ENCODE peak calls at places on chromosomes 7 and 10, in nine cellular contexts. One of them, this sample, is unnamed.

GRCh38 chr10:17026686-17027485 is 102.7 kb downstream of the CUBN start:
- DNase-seq in foreskin fibroblast: no peak
- DNase-seq in BJ: no peak
- DNase-seq in ovary: no peak
- DNase-seq in lower lobe of right lung: no peak
- DNase-seq in brain microvascular endothelial cell: peak; percentile 80
- DNase-seq in cardiac muscle cell: no peak
- DNase-seq in fibroblast of villous mesenchyme: no peak
- DNase-seq in GM12865: peak; percentile 77
- DNase-seq in this sample: no peak

GRCh38 chr7:81648716-81649115 is 121.1 kb downstream of the HGF start:
- DNase-seq in cardiac muscle cell: no peak
- DNase-seq in BJ: no peak
- DNase-seq in ovary: no peak
- DNase-seq in lower lobe of right lung: no peak
- DNase-seq in foreskin fibroblast: no peak
- DNase-seq in GM12865: no peak
- DNase-seq in brain microvascular endothelial cell: no peak
- DNase-seq in fibroblast of villous mesenchyme: no peak
- DNase-seq in this sample: no peak

GRCh38 chr7:66523409-66523808 is 105.3 kb upstream of the KCTD7 start:
- DNase-seq in cardiac muscle cell: no peak
- DNase-seq in lower lobe of right lung: no peak
- DNase-seq in foreskin fibroblast: no peak
- DNase-seq in GM12865: no peak
- DNase-seq in fibroblast of villous mesenchyme: no peak
- DNase-seq in ovary: no peak
- DNase-seq in brain microvascular endothelial cell: no peak
- DNase-seq in BJ: no peak
- DNase-seq in this sample: no peak

GRCh38 chr10:36725581-36726520 is 399.5 kb upstream of the ANKRD30A start:
- DNase-seq in foreskin fibroblast: no peak
- DNase-seq in brain microvascular endothelial cell: peak; percentile 76
- DNase-seq in cardiac muscle cell: peak; percentile 73
- DNase-seq in GM12865: no peak
- DNase-seq in ovary: no peak
- DNase-seq in BJ: peak; percentile 65
- DNase-seq in fibroblast of villous mesenchyme: peak; percentile 42
- DNase-seq in lower lobe of right lung: no peak
- DNase-seq in this sample: peak; percentile 25

GRCh38 chr10:131681122-131681521 is 219.7 kb upstream of the PPP2R2D start:
- DNase-seq in foreskin fibroblast: no peak
- DNase-seq in brain microvascular endothelial cell: no peak
- DNase-seq in cardiac muscle cell: no peak
- DNase-seq in lower lobe of right lung: no peak
- DNase-seq in ovary: no peak
- DNase-seq in BJ: no peak
- DNase-seq in fibroblast of villous mesenchyme: no peak
- DNase-seq in GM12865: no peak
- DNase-seq in this sample: no peak

GRCh38 chr7:48811071-48811470 is 113.3 kb upstream of the CDC14C start:
- DNase-seq in fibroblast of villous mesenchyme: no peak
- DNase-seq in cardiac muscle cell: no peak
- DNase-seq in BJ: no peak
- DNase-seq in foreskin fibroblast: no peak
- DNase-seq in brain microvascular endothelial cell: no peak
- DNase-seq in lower lobe of right lung: no peak
- DNase-seq in ovary: no peak
- DNase-seq in GM12865: no peak
- DNase-seq in this sample: no peak

GRCh38 chr10:32893431-32893830 is 64.6 kb downstream of the ITGB1 start:
- DNase-seq in fibroblast of villous mesenchyme: no peak
- DNase-seq in foreskin fibroblast: no peak
- DNase-seq in GM12865: no peak
- DNase-seq in ovary: no peak
- DNase-seq in cardiac muscle cell: peak; percentile 24
- DNase-seq in BJ: no peak
- DNase-seq in lower lobe of right lung: no peak
- DNase-seq in brain microvascular endothelial cell: no peak
- DNase-seq in this sample: no peak

GRCh38 chr10:107913317-107914294 is 749.1 kb upstream of the SORCS1 start:
- DNase-seq in foreskin fibroblast: no peak
- DNase-seq in brain microvascular endothelial cell: no peak
- DNase-seq in cardiac muscle cell: peak; percentile 19
- DNase-seq in GM12865: no peak
- DNase-seq in lower lobe of right lung: no peak
- DNase-seq in ovary: no peak
- DNase-seq in fibroblast of villous mesenchyme: no peak
- DNase-seq in BJ: no peak
- DNase-seq in this sample: no peak

DNA sequence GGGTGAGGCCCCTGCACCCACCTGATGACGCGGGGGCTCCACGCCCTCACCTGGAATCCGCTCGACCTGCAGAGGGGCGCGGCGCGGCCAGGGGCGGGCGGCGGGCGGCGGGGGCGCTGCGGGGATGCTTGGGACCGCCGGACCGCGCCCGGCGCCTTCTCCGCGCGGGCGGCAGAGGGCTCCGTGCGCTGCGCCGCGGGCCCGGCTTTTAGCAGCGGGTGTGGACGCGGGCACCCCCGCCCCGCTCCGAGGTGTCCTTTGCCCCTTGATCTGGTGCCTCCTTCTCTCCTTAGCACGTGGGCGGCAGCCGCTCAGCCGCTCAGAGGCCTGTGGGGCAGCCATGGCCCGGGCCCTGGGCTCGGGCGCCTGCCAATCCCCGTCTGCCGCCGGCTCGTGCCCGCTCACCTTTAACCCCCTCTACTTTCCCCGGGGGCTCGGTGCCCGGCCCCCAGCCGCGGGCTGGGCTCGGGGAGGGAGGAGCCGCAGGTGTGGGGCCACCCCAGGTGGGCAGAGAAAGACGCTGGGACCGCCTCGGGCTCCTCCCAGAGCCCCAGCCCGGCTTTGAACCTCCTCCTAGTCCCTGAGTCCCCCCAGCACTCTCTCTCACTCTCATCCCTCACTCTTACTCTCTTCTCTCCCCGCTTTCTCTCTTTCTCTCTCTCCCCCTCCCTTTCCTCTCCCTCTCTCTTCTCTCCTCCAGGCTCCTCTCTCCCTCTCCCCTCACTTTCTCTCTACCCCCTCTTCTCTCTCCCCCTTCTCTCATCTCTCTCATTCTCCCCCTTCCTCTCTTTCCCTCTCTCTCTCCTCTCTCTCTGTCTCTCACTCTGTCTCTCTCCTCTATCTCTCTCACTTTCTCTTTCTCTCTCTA is 19.7 kb upstream of the VPS37D start:
- DNase-seq in cardiac muscle cell: peak; percentile 43
- DNase-seq in foreskin fibroblast: peak; percentile 9
- DNase-seq in fibroblast of villous mesenchyme: no peak
- DNase-seq in lower lobe of right lung: no peak
- DNase-seq in ovary: no peak
- DNase-seq in BJ: no peak
- DNase-seq in GM12865: no peak
- DNase-seq in brain microvascular endothelial cell: no peak
- DNase-seq in this sample: no peak
- H3K4me3 ChIP-seq in cardiac muscle cell: peak overlapping the region; percentile 26
- H3K4me3 ChIP-seq in foreskin fibroblast: peak overlapping the region; percentile 22
- H3K4me3 ChIP-seq in fibroblast of villous mesenchyme: peak overlapping the region; percentile 34
- H3K4me3 ChIP-seq in lower lobe of right lung: peak overlapping the region; percentile 43
- H3K4me3 ChIP-seq in ovary: peak overlapping the region; percentile 7
- H3K4me3 ChIP-seq in BJ: peak overlapping the region; percentile 21
- H3K4me3 ChIP-seq in GM12865: no peak overlapping the region
- H3K4me3 ChIP-seq in brain microvascular endothelial cell: no peak overlapping the region
- H3K4me3 ChIP-seq in this sample: peak overlapping the region; percentile 18

GRCh38 chr7:31763548-31763947 is 76.5 kb downstream of the PPP1R17 start:
- DNase-seq in BJ: no peak
- DNase-seq in cardiac muscle cell: no peak
- DNase-seq in fibroblast of villous mesenchyme: no peak
- DNase-seq in brain microvascular endothelial cell: no peak
- DNase-seq in GM12865: no peak
- DNase-seq in lower lobe of right lung: no peak
- DNase-seq in ovary: no peak
- DNase-seq in foreskin fibroblast: no peak
- DNase-seq in this sample: no peak
- TF ChIP-seq CTCF in BJ: peak; percentile 31
- TF ChIP-seq CTCF in cardiac muscle cell: peak; percentile 20
- TF ChIP-seq CTCF in fibroblast of villous mesenchyme: no peak
- TF ChIP-seq CTCF in brain microvascular endothelial cell: peak; percentile 47
- TF ChIP-seq CTCF in GM12865: peak; percentile 18
- TF ChIP-seq CTCF in lower lobe of right lung: no peak
- TF ChIP-seq CTCF in ovary: no peak
- TF ChIP-seq CTCF in foreskin fibroblast: peak; percentile 13
- TF ChIP-seq CTCF in this sample: peak; percentile 18

DNA sequence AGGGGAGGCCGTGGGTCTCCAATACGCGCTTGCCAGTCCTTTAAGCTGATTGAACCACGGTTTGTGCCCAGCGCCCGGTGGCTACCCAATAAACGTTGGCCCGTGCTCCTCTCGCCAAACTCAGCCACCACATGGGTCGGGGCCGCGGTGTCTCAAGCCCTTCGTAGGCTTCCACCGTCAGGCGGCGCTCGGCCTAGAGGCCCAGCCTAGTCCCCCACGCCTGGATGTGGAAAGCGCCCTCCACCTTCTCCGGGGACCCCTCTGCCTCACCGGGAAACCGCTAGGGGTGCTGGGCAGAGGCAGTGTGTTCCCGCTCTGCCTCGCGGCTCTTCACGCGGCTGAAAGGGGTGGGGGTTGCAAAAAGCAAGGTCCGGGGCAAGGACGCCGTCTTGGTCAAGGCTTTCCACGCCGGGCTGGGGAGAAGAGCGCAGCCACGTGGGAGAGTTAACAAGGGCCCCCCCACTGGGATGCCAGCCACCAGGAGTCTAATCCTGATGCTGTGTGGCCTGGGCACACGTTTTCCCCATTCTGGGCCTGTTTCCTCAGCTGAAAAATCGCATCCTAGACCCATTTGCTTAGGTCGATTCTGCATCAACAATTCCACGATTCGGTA is 29.8 kb downstream of the LEP start:
- DNase-seq in cardiac muscle cell: no peak
- DNase-seq in fibroblast of villous mesenchyme: no peak
- DNase-seq in foreskin fibroblast: no peak
- DNase-seq in BJ: no peak
- DNase-seq in brain microvascular endothelial cell: no peak
- DNase-seq in lower lobe of right lung: no peak
- DNase-seq in ovary: peak; percentile 26
- DNase-seq in GM12865: no peak
- DNase-seq in this sample: peak; percentile 20
- H3K4me3 ChIP-seq in cardiac muscle cell: no peak overlapping the region
- H3K4me3 ChIP-seq in fibroblast of villous mesenchyme: no peak overlapping the region
- H3K4me3 ChIP-seq in foreskin fibroblast: no peak overlapping the region
- H3K4me3 ChIP-seq in BJ: no peak overlapping the region
- H3K4me3 ChIP-seq in brain microvascular endothelial cell: peak overlapping the region; percentile 20
- H3K4me3 ChIP-seq in lower lobe of right lung: peak overlapping the region; percentile 8
- H3K4me3 ChIP-seq in ovary: no peak overlapping the region
- H3K4me3 ChIP-seq in GM12865: no peak overlapping the region
- H3K4me3 ChIP-seq in this sample: peak overlapping the region; percentile 46

DNA sequence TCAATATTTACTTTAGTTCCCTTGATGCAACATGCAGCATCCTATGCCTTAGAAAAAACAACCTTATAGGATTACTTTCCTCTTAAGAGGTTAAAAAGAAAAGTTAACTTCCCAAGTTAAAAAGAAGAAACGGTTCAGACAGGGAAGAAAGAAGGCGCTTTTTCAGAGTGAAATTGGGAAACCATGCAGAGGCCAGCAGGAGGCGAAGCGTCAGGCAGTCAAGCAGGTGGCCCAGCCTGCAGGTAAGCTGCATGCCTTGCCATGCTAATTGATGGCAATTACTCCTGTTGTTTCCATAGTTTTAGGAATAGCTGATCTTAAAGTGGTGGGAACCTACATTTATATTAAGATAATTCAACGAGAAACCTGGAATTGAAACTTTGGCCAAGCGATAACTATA is 302.6 kb upstream of the SP4 start:
- DNase-seq in cardiac muscle cell: no peak
- DNase-seq in fibroblast of villous mesenchyme: no peak
- DNase-seq in lower lobe of right lung: no peak
- DNase-seq in ovary: no peak
- DNase-seq in foreskin fibroblast: no peak
- DNase-seq in GM12865: no peak
- DNase-seq in BJ: no peak
- DNase-seq in brain microvascular endothelial cell: no peak
- DNase-seq in this sample: no peak
- TF ChIP-seq CTCF in cardiac muscle cell: no peak
- TF ChIP-seq CTCF in fibroblast of villous mesenchyme: no peak
- TF ChIP-seq CTCF in lower lobe of right lung: no peak
- TF ChIP-seq CTCF in ovary: no peak
- TF ChIP-seq CTCF in foreskin fibroblast: no peak
- TF ChIP-seq CTCF in GM12865: no peak
- TF ChIP-seq CTCF in BJ: no peak
- TF ChIP-seq CTCF in brain microvascular endothelial cell: no peak
- TF ChIP-seq CTCF in this sample: no peak

GRCh38 chr7:43462836-43463235 is 120.1 kb upstream of the STK17A start:
- DNase-seq in fibroblast of villous mesenchyme: no peak
- DNase-seq in GM12865: no peak
- DNase-seq in brain microvascular endothelial cell: no peak
- DNase-seq in ovary: no peak
- DNase-seq in cardiac muscle cell: no peak
- DNase-seq in foreskin fibroblast: peak; percentile 10
- DNase-seq in BJ: no peak
- DNase-seq in lower lobe of right lung: no peak
- DNase-seq in this sample: no peak
- H3K4me3 ChIP-seq in fibroblast of villous mesenchyme: no peak overlapping the region
- H3K4me3 ChIP-seq in GM12865: no peak overlapping the region
- H3K4me3 ChIP-seq in brain microvascular endothelial cell: no peak overlapping the region
- H3K4me3 ChIP-seq in ovary: no peak overlapping the region
- H3K4me3 ChIP-seq in cardiac muscle cell: no peak overlapping the region
- H3K4me3 ChIP-seq in foreskin fibroblast: no peak overlapping the region
- H3K4me3 ChIP-seq in BJ: no peak overlapping the region
- H3K4me3 ChIP-seq in lower lobe of right lung: no peak overlapping the region
- H3K4me3 ChIP-seq in this sample: no peak overlapping the region

This sample was measured in heart right ventricle.